ENCODE peak calls at places on chromosomes 2 and 18, in five cellular contexts. One of them, this sample, is unnamed.

GRCh38 chr2:110961024-110961423 is 159.7 kb upstream of the BCL2L11 start:
- DNase-seq in hepatocyte: no peak
- DNase-seq in nucleus accumbens: no peak
- DNase-seq in skeletal muscle cell: no peak
- DNase-seq in stromal cell of bone marrow: no peak
- DNase-seq in this sample: no peak

GRCh38 chr2:177106212-177106611 is 106.4 kb upstream of the HNRNPA3 start:
- DNase-seq in hepatocyte: no peak
- DNase-seq in stromal cell of bone marrow: no peak
- DNase-seq in nucleus accumbens: no peak
- DNase-seq in skeletal muscle cell: no peak
- DNase-seq in this sample: no peak

GRCh38 chr18:39053569-39053968 is 1488.0 kb upstream of the CELF4 start:
- DNase-seq in nucleus accumbens: no peak
- DNase-seq in hepatocyte: no peak
- DNase-seq in skeletal muscle cell: no peak
- DNase-seq in stromal cell of bone marrow: no peak
- DNase-seq in this sample: no peak

GRCh38 chr2:217489145-217489960 is 513.4 kb downstream of the TNS1 start:
- DNase-seq in stromal cell of bone marrow: no peak
- DNase-seq in hepatocyte: no peak
- DNase-seq in skeletal muscle cell: no peak
- DNase-seq in nucleus accumbens: no peak
- DNase-seq in this sample: no peak

GRCh38 chr2:234391625-234392024 is 105.3 kb downstream of the ARL4C start:
- DNase-seq in nucleus accumbens: no peak
- DNase-seq in skeletal muscle cell: no peak
- DNase-seq in hepatocyte: no peak
- DNase-seq in stromal cell of bone marrow: no peak
- DNase-seq in this sample: no peak

GRCh38 chr18:55858661-55859111 is 270.7 kb upstream of the TCF4 start:
- DNase-seq in skeletal muscle cell: no peak
- DNase-seq in nucleus accumbens: no peak
- DNase-seq in hepatocyte: no peak
- DNase-seq in stromal cell of bone marrow: peak
- DNase-seq in this sample: no peak

GRCh38 chr2:23027396-23027795 is 357.6 kb upstream of the KLHL29 start:
- DNase-seq in hepatocyte: no peak
- DNase-seq in nucleus accumbens: no peak
- DNase-seq in skeletal muscle cell: no peak
- DNase-seq in stromal cell of bone marrow: no peak
- DNase-seq in this sample: no peak

GRCh38 chr2:86492057-86492456 is 50.9 kb downstream of the KDM3A start:
- DNase-seq in skeletal muscle cell: no peak
- DNase-seq in stromal cell of bone marrow: no peak
- DNase-seq in hepatocyte: no peak
- DNase-seq in nucleus accumbens: no peak
- DNase-seq in this sample: no peak

GRCh38 chr2:28608061-28608828 is 112.4 kb downstream of the PLB1 start:
- DNase-seq in nucleus accumbens: no peak
- DNase-seq in stromal cell of bone marrow: no peak
- DNase-seq in skeletal muscle cell: no peak
- DNase-seq in hepatocyte: no peak
- DNase-seq in this sample: peak

GRCh38 chr2:197986977-197987376 is 182.6 kb downstream of the PLCL1 start:
- DNase-seq in stromal cell of bone marrow: no peak
- DNase-seq in nucleus accumbens: no peak
- DNase-seq in skeletal muscle cell: no peak
- DNase-seq in hepatocyte: no peak
- DNase-seq in this sample: no peak

GRCh38 chr2:173747037-173747436 is 218.1 kb downstream of the SP3 start:
- DNase-seq in stromal cell of bone marrow: no peak
- DNase-seq in nucleus accumbens: no peak
- DNase-seq in skeletal muscle cell: no peak
- DNase-seq in hepatocyte: no peak
- DNase-seq in this sample: no peak